ENCODE peak calls at places on chromosomes 13 and 19, in five cellular contexts. One of them, this sample, is unnamed.

GRCh38 chr19:35555301-35556005 is 8.0 kb downstream of the ATP4A start:
- DNase-seq in SK-N-SH: peak
- DNase-seq in Panc1: no peak
- DNase-seq in PC-9: no peak
- DNase-seq in IMR-90: peak
- DNase-seq in this sample: no peak

GRCh38 chr13:52804202-52804641 is 44.2 kb downstream of the PCDH8 start:
- DNase-seq in PC-9: no peak
- DNase-seq in IMR-90: no peak
- DNase-seq in Panc1: no peak
- DNase-seq in SK-N-SH: peak
- DNase-seq in this sample: no peak

GRCh38 chr13:97249093-97249787 is 27.1 kb downstream of the MBNL2 start:
- DNase-seq in Panc1: no peak
- DNase-seq in IMR-90: no peak
- DNase-seq in SK-N-SH: no peak
- DNase-seq in PC-9: no peak
- DNase-seq in this sample: no peak

GRCh38 chr13:109900723-109901122 is 114.3 kb upstream of the IRS2 start:
- DNase-seq in IMR-90: no peak
- DNase-seq in PC-9: no peak
- DNase-seq in SK-N-SH: no peak
- DNase-seq in Panc1: no peak
- DNase-seq in this sample: no peak

GRCh38 chr13:20129076-20129475 is 31.8 kb downstream of the GJA3 start:
- DNase-seq in Panc1: no peak
- DNase-seq in SK-N-SH: no peak
- DNase-seq in PC-9: no peak
- DNase-seq in IMR-90: no peak
- DNase-seq in this sample: no peak

GRCh38 chr19:6065685-6066365 is 44.5 kb downstream of the RFX2 start:
- DNase-seq in Panc1: no peak
- DNase-seq in PC-9: peak
- DNase-seq in SK-N-SH: no peak
- DNase-seq in IMR-90: peak
- DNase-seq in this sample: no peak

GRCh38 chr19:29320611-29321010 is 107.7 kb upstream of the UQCRFS1 start:
- DNase-seq in Panc1: no peak
- DNase-seq in PC-9: no peak
- DNase-seq in IMR-90: no peak
- DNase-seq in SK-N-SH: no peak
- DNase-seq in this sample: no peak

GRCh38 chr13:113658836-113659235 is 838 bp upstream of the ATP4B start:
- DNase-seq in SK-N-SH: no peak
- DNase-seq in Panc1: no peak
- DNase-seq in PC-9: no peak
- DNase-seq in IMR-90: no peak
- DNase-seq in this sample: no peak

GRCh38 chr19:14081797-14082674 is 3.5 kb downstream of the C19orf67 start:
- DNase-seq in SK-N-SH: no peak
- DNase-seq in PC-9: no peak
- DNase-seq in Panc1: no peak
- DNase-seq in IMR-90: peak
- DNase-seq in this sample: no peak

GRCh38 chr13:79336971-79337370 is 69.1 kb downstream of the RBM26 start:
- DNase-seq in IMR-90: no peak
- DNase-seq in SK-N-SH: no peak
- DNase-seq in Panc1: no peak
- DNase-seq in PC-9: no peak
- DNase-seq in this sample: no peak

GRCh38 chr13:111337206-111337605 is 16.8 kb downstream of the TEX29 start:
- DNase-seq in IMR-90: peak
- DNase-seq in Panc1: no peak
- DNase-seq in PC-9: no peak
- DNase-seq in SK-N-SH: no peak
- DNase-seq in this sample: no peak

GRCh38 chr13:112727581-112727980 is 37.7 kb downstream of the ATP11A start:
- DNase-seq in SK-N-SH: no peak
- DNase-seq in IMR-90: no peak
- DNase-seq in PC-9: no peak
- DNase-seq in Panc1: no peak
- DNase-seq in this sample: no peak

GRCh38 chr13:48858523-48858922 is 117.2 kb upstream of the FNDC3A start:
- DNase-seq in SK-N-SH: peak
- DNase-seq in PC-9: no peak
- DNase-seq in Panc1: no peak
- DNase-seq in IMR-90: no peak
- DNase-seq in this sample: no peak

GRCh38 chr19:1087813-1088418 is 7.3 kb downstream of the POLR2E start:
- DNase-seq in Panc1: no peak
- DNase-seq in PC-9: no peak
- DNase-seq in SK-N-SH: no peak
- DNase-seq in IMR-90: no peak
- DNase-seq in this sample: no peak

GRCh38 chr13:98263841-98264240 is 86.8 kb upstream of the RNF113B start:
- DNase-seq in SK-N-SH: no peak
- DNase-seq in PC-9: no peak
- DNase-seq in IMR-90: no peak
- DNase-seq in Panc1: no peak
- DNase-seq in this sample: no peak

GRCh38 chr13:98262307-98262706 is 85.2 kb upstream of the RNF113B start:
- DNase-seq in IMR-90: no peak
- DNase-seq in SK-N-SH: no peak
- DNase-seq in PC-9: no peak
- DNase-seq in Panc1: no peak
- DNase-seq in this sample: no peak

GRCh38 chr13:98258226-98258625 is 81.2 kb upstream of the RNF113B start:
- DNase-seq in IMR-90: no peak
- DNase-seq in PC-9: no peak
- DNase-seq in Panc1: no peak
- DNase-seq in SK-N-SH: no peak
- DNase-seq in this sample: no peak

GRCh38 chr13:98261165-98261672 is 84.2 kb upstream of the RNF113B start:
- DNase-seq in SK-N-SH: no peak
- DNase-seq in Panc1: no peak
- DNase-seq in IMR-90: no peak
- DNase-seq in PC-9: no peak
- DNase-seq in this sample: no peak

DNA sequence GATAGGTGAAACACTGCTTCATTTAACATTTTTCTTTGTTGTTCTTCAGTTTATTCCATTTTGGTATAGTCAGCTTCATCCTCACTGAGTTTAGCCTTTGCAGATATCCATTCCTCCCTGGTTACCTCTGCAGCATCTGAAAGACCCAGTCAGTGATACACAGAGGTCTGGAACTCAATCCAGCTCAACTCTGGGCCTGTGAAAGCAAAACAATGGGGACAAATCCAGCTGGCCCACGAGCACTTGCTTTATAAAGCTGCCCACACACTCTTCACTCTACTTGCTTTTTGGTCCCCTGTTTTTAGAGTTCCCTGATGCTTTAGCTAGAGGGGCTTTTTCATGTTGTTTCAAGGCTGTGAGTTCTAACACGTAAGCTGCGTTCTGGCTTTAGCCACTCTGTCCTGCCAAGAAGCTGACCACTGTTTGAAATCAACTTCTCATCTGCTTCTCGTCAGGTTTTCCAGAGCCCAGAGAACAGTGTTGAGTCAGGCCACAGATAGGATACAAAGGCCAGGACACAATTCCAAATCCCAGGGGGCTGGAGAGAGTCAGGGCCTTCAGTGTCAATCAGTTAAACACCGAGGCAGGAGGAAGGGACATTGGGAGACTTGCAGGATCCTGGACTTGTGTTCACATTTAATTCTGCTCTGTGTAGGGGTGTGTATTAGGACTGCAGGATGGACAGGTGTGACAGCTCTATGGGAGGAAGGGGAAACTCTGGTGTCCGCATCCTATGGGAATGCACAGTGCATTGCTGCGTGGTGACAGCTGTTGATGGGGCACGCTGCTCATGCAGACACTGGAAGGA is 83.5 kb upstream of the RNF113B start:
- DNase-seq in SK-N-SH: peak
- DNase-seq in IMR-90: no peak
- DNase-seq in Panc1: no peak
- DNase-seq in PC-9: no peak
- DNase-seq in this sample: no peak
- TF ChIP-seq CTCF in SK-N-SH: no peak
- TF ChIP-seq CTCF in IMR-90: no peak
- TF ChIP-seq CTCF in Panc1: no peak
- TF ChIP-seq CTCF in PC-9: no peak
- TF ChIP-seq CTCF in this sample: no peak

DNA sequence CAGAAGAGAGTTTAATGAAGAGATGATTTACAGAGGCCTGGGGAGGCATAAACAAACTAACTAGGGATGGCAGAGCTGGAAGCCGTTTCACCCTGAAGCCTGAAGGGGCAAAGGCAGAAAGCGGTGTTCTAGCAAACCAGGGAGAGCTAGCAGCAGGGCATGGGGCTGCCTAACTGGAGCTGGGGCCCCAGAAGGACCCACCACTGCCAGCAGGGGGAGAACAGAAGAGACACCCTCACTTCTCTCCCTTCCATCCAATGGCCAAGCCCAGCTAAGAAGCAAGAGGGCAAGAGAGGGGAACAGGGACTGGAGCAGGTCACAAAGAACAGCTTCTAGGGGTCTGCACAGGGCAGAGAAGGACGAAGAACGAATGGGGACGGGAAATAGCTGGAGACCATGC is 195.5 kb downstream of the KATNAL1 start:
- DNase-seq in PC-9: no peak
- DNase-seq in Panc1: no peak
- DNase-seq in IMR-90: no peak
- DNase-seq in SK-N-SH: no peak
- DNase-seq in this sample: no peak
- TF ChIP-seq CTCF in PC-9: peak
- TF ChIP-seq CTCF in Panc1: peak
- TF ChIP-seq CTCF in IMR-90: peak
- TF ChIP-seq CTCF in SK-N-SH: peak
- TF ChIP-seq CTCF in this sample: peak

DNA sequence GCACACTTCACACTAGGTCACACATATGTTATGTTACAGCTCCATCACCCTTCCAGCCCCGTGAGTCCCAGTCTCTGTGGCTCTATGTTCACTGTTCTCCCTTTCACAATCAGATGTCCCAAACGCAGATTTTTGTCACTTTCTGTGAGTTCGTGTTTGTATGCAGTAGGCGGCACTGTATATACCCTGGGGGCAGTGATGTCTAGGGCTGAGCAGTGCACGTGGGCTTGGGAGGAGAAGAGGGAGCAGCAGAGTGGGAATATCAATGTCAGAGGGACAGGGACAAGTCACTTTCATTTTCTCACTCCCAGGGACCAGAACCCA is 22.0 kb downstream of the PSG1 start:
- DNase-seq in SK-N-SH: no peak
- DNase-seq in Panc1: no peak
- DNase-seq in IMR-90: no peak
- DNase-seq in PC-9: no peak
- DNase-seq in this sample: no peak
- TF ChIP-seq CTCF in SK-N-SH: no peak
- TF ChIP-seq CTCF in Panc1: peak
- TF ChIP-seq CTCF in IMR-90: no peak
- TF ChIP-seq CTCF in PC-9: peak
- TF ChIP-seq CTCF in this sample: no peak

DNA sequence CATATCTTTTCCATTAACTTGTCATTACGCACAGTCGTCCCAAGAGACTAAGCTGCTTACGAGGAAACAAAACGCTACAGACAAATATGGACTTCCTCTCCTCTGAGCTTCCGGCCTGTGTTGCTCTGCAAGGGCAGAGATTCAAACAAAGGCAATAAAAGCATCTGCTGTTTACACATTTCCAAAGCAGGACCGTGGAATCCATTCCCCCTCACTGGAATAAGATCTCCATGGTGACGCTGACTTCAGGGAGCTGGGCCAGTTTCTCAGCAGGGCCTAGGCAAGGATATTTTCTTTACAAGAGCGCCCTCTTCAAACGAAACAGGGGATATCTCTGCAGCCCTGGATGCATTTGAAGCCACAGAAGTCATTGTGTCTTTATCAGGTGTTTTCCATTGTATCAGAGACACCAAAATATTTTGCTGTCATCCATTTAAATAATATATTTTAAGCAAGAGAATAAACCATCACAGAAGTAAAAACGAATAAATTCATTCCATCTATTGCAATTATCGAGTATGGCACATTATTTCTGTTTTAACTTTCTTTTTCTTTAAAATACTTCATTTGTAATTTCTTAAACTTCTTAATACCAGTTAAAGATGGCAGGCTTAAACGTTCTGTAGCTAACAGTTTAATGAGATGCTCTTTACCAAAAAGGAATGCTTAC is 177.5 kb downstream of the DCLK1 start:
- DNase-seq in PC-9: peak
- DNase-seq in SK-N-SH: peak
- DNase-seq in Panc1: no peak
- DNase-seq in IMR-90: peak
- DNase-seq in this sample: peak
- TF ChIP-seq CTCF in PC-9: peak
- TF ChIP-seq CTCF in SK-N-SH: peak
- TF ChIP-seq CTCF in Panc1: peak
- TF ChIP-seq CTCF in IMR-90: peak
- TF ChIP-seq CTCF in this sample: peak

DNA sequence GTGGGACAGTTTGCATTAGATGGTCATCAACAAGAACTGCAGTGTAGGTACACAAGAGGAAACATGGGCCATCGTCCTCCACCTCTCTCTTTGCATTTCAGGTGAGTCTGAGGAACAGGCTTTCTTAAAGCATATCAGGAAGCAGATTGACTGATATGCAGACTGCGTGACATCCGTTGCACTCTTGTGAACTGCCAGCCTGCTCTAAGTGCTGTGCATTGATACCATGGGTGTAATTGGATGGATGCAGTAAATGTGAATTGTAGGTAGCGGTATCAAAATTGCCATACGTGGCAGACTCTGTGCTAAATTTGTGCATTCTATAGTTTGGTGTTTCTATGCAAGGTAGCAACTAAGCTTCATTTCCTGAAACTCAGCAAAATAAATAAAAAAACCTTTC is 1008.3 kb downstream of the EFNB2 start:
- DNase-seq in Panc1: no peak
- DNase-seq in PC-9: no peak
- DNase-seq in IMR-90: no peak
- DNase-seq in SK-N-SH: no peak
- DNase-seq in this sample: no peak
- TF ChIP-seq CTCF in Panc1: no peak
- TF ChIP-seq CTCF in PC-9: no peak
- TF ChIP-seq CTCF in IMR-90: no peak
- TF ChIP-seq CTCF in SK-N-SH: no peak
- TF ChIP-seq CTCF in this sample: no peak

DNA sequence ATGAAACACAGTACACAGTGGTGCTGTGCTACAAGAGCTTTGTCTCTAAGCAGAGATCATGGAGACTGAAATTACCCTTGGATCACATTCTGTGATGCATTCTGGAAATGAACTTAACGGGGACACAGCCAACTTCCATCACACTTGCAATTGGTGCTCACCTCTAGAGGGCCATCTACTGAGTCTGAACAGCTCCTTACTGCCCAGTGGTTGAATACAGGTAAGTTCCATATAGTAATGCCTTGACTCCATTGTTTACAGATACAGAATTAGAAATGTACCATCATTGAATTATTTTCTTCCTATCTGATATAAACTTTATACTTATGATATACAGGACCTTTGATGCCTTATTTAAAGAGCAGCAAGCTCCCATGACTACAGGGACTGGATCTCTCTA is 686.4 kb downstream of the PCDH9 start:
- DNase-seq in SK-N-SH: no peak
- DNase-seq in Panc1: no peak
- DNase-seq in PC-9: no peak
- DNase-seq in IMR-90: no peak
- DNase-seq in this sample: no peak
- TF ChIP-seq CTCF in SK-N-SH: no peak
- TF ChIP-seq CTCF in Panc1: peak
- TF ChIP-seq CTCF in PC-9: no peak
- TF ChIP-seq CTCF in IMR-90: no peak
- TF ChIP-seq CTCF in this sample: no peak

This sample was measured in neural crest cell.